ENCODE peak calls at places on chromosomes 12 and 14, in ten cellular contexts. Y, F, O, U, T, G, W, A, V and Z are unnamed samples.
A peak's percentile ranks its signal among the peaks of the same experiment; 100 is the strongest.

GRCh38 chr12:13390381-13390856 is 193.9 kb downstream of the EMP1 start:
- DNase-seq in Y (no peak), F (peak; percentile 90), O (peak; percentile 97), U (no peak), T (no peak), G (peak; percentile 62), W (no peak), A (no peak), V (peak; percentile 58), Z (peak; percentile 95)

GRCh38 chr14:39766397-39767000 is 334.3 kb upstream of the FBXO33 start:
- DNase-seq in Y (peak; percentile 34), F (no peak), O (no peak), U (no peak), T (no peak), G (no peak), W (no peak), A (no peak), V (no peak), Z (no peak)

GRCh38 chr12:12719496-12719895 is 2.3 kb downstream of the CDKN1B start:
- DNase-seq in Y (no peak), F (no peak), O (no peak), U (peak; percentile 40), T (no peak), G (no peak), W (peak; percentile 74), A (no peak), V (no peak), Z (no peak)

GRCh38 chr12:15687583-15687982 is 101.6 kb downstream of the EPS8 start:
- DNase-seq in Y (no peak), F (no peak), O (no peak), U (no peak), T (no peak), G (no peak), W (no peak), A (no peak), V (no peak), Z (no peak)

GRCh38 chr12:71216725-71217579 is 59.2 kb upstream of the TSPAN8 start:
- DNase-seq in Y (peak; percentile 47), F (no peak), O (peak; percentile 65), U (no peak), T (peak; percentile 74), G (peak; percentile 9), W (peak; percentile 41), A (no peak), V (peak; percentile 49), Z (peak; percentile 12)

GRCh38 chr14:93941293-93941910 is 14.3 kb downstream of the FAM181A start:
- DNase-seq in Y (no peak), F (no peak), O (peak; percentile 88), U (no peak), T (peak; percentile 94), G (no peak), W (no peak), A (no peak), V (peak; percentile 53), Z (peak; percentile 83)

GRCh38 chr12:89411846-89412245 is 59.5 kb upstream of the DUSP6 start:
- DNase-seq in Y (no peak), F (no peak), O (no peak), U (no peak), T (no peak), G (no peak), W (no peak), A (no peak), V (no peak), Z (no peak)

GRCh38 chr12:88401153-88401552 is 179.1 kb downstream of the KITLG start:
- DNase-seq in Y (no peak), F (no peak), O (no peak), U (no peak), T (no peak), G (no peak), W (no peak), A (no peak), V (no peak), Z (no peak)

GRCh38 chr12:47651368-47652254 is 54.2 kb downstream of the RPAP3 start:
- DNase-seq in Y (peak; percentile 65), F (no peak), O (peak; percentile 70), U (peak; percentile 34), T (peak; percentile 62), G (peak; percentile 78), W (peak; percentile 81), A (no peak), V (peak; percentile 79), Z (peak; percentile 35)

GRCh38 chr12:110582286-110583136 is 607 bp downstream of the PPTC7 start:
- DNase-seq in Y (peak; percentile 58), F (peak; percentile 92), O (peak; percentile 68), U (peak; percentile 59), T (peak; percentile 27), G (peak; percentile 70), W (peak; percentile 79), A (no peak), V (peak; percentile 46), Z (no peak)

GRCh38 chr12:26287666-26288408 is 92.5 kb downstream of the SSPN start:
- DNase-seq in Y (no peak), F (no peak), O (peak; percentile 69), U (no peak), T (no peak), G (no peak), W (no peak), A (no peak), V (peak; percentile 63), Z (no peak)

GRCh38 chr14:35365130-35366047 is 39.2 kb downstream of the NFKBIA start:
- DNase-seq in Y (no peak), F (peak; percentile 86), O (peak; percentile 47), U (peak; percentile 69), T (no peak), G (peak; percentile 82), W (no peak), A (no peak), V (peak; percentile 84), Z (no peak)

GRCh38 chr12:28027328-28027727 is 54.8 kb upstream of the PTHLH start:
- DNase-seq in Y (no peak), F (no peak), O (no peak), U (no peak), T (no peak), G (no peak), W (peak; percentile 53), A (no peak), V (peak; percentile 50), Z (no peak)

GRCh38 chr12:91074068-91074819 is 16.4 kb upstream of the KERA start:
- DNase-seq in Y (no peak), F (no peak), O (no peak), U (no peak), T (no peak), G (peak; percentile 4), W (no peak), A (no peak), V (peak; percentile 8), Z (no peak)

GRCh38 chr12:108468149-108468968 is 46.7 kb upstream of the FICD start:
- DNase-seq in Y (no peak), F (no peak), O (no peak), U (peak; percentile 67), T (no peak), G (peak; percentile 54), W (peak; percentile 46), A (peak; percentile 20), V (peak; percentile 49), Z (no peak)

GRCh38 chr14:72906316-72906715 is 12.4 kb upstream of the DPF3 start:
- DNase-seq in Y (no peak), F (no peak), O (no peak), U (no peak), T (no peak), G (peak; percentile 77), W (no peak), A (no peak), V (peak; percentile 75), Z (no peak)

GRCh38 chr14:34199585-34199984 is 248.7 kb upstream of the EGLN3 start:
- DNase-seq in Y (no peak), F (no peak), O (no peak), U (no peak), T (no peak), G (peak; percentile 29), W (no peak), A (no peak), V (peak; percentile 2), Z (no peak)

GRCh38 chr14:49778421-49778820 is 10.5 kb downstream of the KLHDC2 start:
- DNase-seq in Y (no peak), F (no peak), O (no peak), U (no peak), T (no peak), G (no peak), W (no peak), A (no peak), V (no peak), Z (no peak)

GRCh38 chr12:114673169-114673833 is 10.7 kb downstream of the TBX3 start:
- DNase-seq in Y (peak; percentile 75), F (no peak), O (no peak), U (no peak), T (no peak), G (peak; percentile 29), W (no peak), A (no peak), V (peak; percentile 83), Z (no peak)

GRCh38 chr12:90802727-90803126 is 152.2 kb downstream of the CCER1 start:
- DNase-seq in Y (no peak), F (no peak), O (no peak), U (no peak), T (no peak), G (no peak), W (no peak), A (no peak), V (no peak), Z (no peak)

GRCh38 chr12:66137937-66138336 is 7.4 kb upstream of the LLPH start:
- DNase-seq in Y (no peak), F (no peak), O (no peak), U (no peak), T (no peak), G (no peak), W (no peak), A (no peak), V (no peak), Z (no peak)

GRCh38 chr12:40208707-40209106 is 16.1 kb upstream of the LRRK2 start:
- DNase-seq in Y (no peak), F (peak; percentile 79), O (no peak), U (no peak), T (no peak), G (no peak), W (no peak), A (no peak), V (no peak), Z (no peak)

GRCh38 chr12:62170241-62170640 is 90.0 kb upstream of the USP15 start:
- DNase-seq in Y (no peak), F (no peak), O (no peak), U (no peak), T (no peak), G (no peak), W (no peak), A (no peak), V (no peak), Z (no peak)

GRCh38 chr12:50314629-50315312 is 31.5 kb upstream of the LIMA1 start:
- DNase-seq in Y (no peak), F (no peak), O (no peak), U (peak; percentile 57), T (peak; percentile 16), G (peak; percentile 77), W (peak; percentile 56), A (peak; percentile 35), V (peak; percentile 81), Z (no peak)

GRCh38 chr12:4270670-4271432 is 2.7 kb upstream of the CCND2 start:
- DNase-seq in Y (peak; percentile 82), F (no peak), O (peak; percentile 51), U (no peak), T (no peak), G (no peak), W (peak; percentile 52), A (no peak), V (no peak), Z (no peak)

GRCh38 chr12:510071-510825 is 50.5 kb downstream of the B4GALNT3 start:
- DNase-seq in Y (peak; percentile 69), F (peak; percentile 64), O (peak; percentile 48), U (no peak), T (peak; percentile 56), G (no peak), W (no peak), A (no peak), V (no peak), Z (no peak)